ENCODE peak calls at places on chromosomes 4 and X, in five cellular contexts. One of them, this sample, is unnamed.

GRCh38 chr4:122003335-122003734 is 51.5 kb upstream of the TRPC3 start:
- DNase-seq in HepG2: peak; percentile 64
- DNase-seq in K562: peak; percentile 84
- DNase-seq in SK-N-SH: peak; percentile 60
- DNase-seq in GM12878: peak; percentile 11
- DNase-seq in this sample: no peak

GRCh38 chr4:34720563-34720962 is 1523.8 kb downstream of the ARAP2 start:
- DNase-seq in HepG2: peak; percentile 17
- DNase-seq in K562: no peak
- DNase-seq in SK-N-SH: peak; percentile 1
- DNase-seq in GM12878: no peak
- DNase-seq in this sample: peak; percentile 24

GRCh38 chrX:47481160-47481559 is 1.9 kb downstream of the ZNF41 start:
- DNase-seq in HepG2: no peak
- DNase-seq in K562: no peak
- DNase-seq in SK-N-SH: no peak
- DNase-seq in GM12878: no peak
- DNase-seq in this sample: no peak

GRCh38 chr4:176400816-176401461 is 81.2 kb downstream of the SPCS3 start:
- DNase-seq in HepG2: no peak
- DNase-seq in K562: no peak
- DNase-seq in SK-N-SH: no peak
- DNase-seq in GM12878: no peak
- DNase-seq in this sample: peak; percentile 78

GRCh38 chr4:76067652-76068286 is 6.7 kb upstream of the ART3 start:
- DNase-seq in HepG2: peak; percentile 60
- DNase-seq in K562: peak; percentile 50
- DNase-seq in SK-N-SH: peak; percentile 71
- DNase-seq in GM12878: no peak
- DNase-seq in this sample: peak; percentile 76

GRCh38 chrX:134388161-134389109 is 71.5 kb upstream of the HPRT1 start:
- DNase-seq in HepG2: no peak
- DNase-seq in K562: no peak
- DNase-seq in SK-N-SH: no peak
- DNase-seq in GM12878: peak; percentile 43
- DNase-seq in this sample: no peak

GRCh38 chrX:51795136-51795535 is 51.9 kb downstream of the GSPT2 start:
- DNase-seq in HepG2: no peak
- DNase-seq in K562: no peak
- DNase-seq in SK-N-SH: no peak
- DNase-seq in GM12878: no peak
- DNase-seq in this sample: no peak

GRCh38 chr4:143437937-143438336 is 75.6 kb upstream of the SMARCA5 start:
- DNase-seq in HepG2: no peak
- DNase-seq in K562: no peak
- DNase-seq in SK-N-SH: no peak
- DNase-seq in GM12878: no peak
- DNase-seq in this sample: no peak

GRCh38 chr4:11765849-11766453 is 337.3 kb upstream of the HS3ST1 start:
- DNase-seq in HepG2: peak; percentile 15
- DNase-seq in K562: peak; percentile 10
- DNase-seq in SK-N-SH: peak; percentile 26
- DNase-seq in GM12878: no peak
- DNase-seq in this sample: peak; percentile 37

GRCh38 chrX:154508346-154508745 is 7.7 kb downstream of the FAM3A start:
- DNase-seq in HepG2: no peak
- DNase-seq in K562: no peak
- DNase-seq in SK-N-SH: no peak
- DNase-seq in GM12878: no peak
- DNase-seq in this sample: no peak

GRCh38 chrX:91434351-91435168 is at the start of gene PABPC5:
- DNase-seq in HepG2: no peak
- DNase-seq in K562: no peak
- DNase-seq in SK-N-SH: peak; percentile 70
- DNase-seq in GM12878: no peak
- DNase-seq in this sample: peak; percentile 82

GRCh38 chr4:77047037-77047436 is 28.8 kb downstream of the CCNI start:
- DNase-seq in HepG2: peak; percentile 10
- DNase-seq in K562: peak; percentile 42
- DNase-seq in SK-N-SH: peak; percentile 14
- DNase-seq in GM12878: no peak
- DNase-seq in this sample: peak; percentile 44

GRCh38 chrX:9861711-9862110 is 75.5 kb downstream of the SHROOM2 start:
- DNase-seq in HepG2: peak; percentile 37
- DNase-seq in K562: no peak
- DNase-seq in SK-N-SH: no peak
- DNase-seq in GM12878: no peak
- DNase-seq in this sample: no peak

GRCh38 chr4:3201718-3202702 is 46.9 kb upstream of the MSANTD1 start:
- DNase-seq in HepG2: peak; percentile 53
- DNase-seq in K562: no peak
- DNase-seq in SK-N-SH: no peak
- DNase-seq in GM12878: peak; percentile 38
- DNase-seq in this sample: peak; percentile 69

GRCh38 chr4:187006189-187006618 is 282.5 kb upstream of the FAT1 start:
- DNase-seq in HepG2: no peak
- DNase-seq in K562: no peak
- DNase-seq in SK-N-SH: no peak
- DNase-seq in GM12878: no peak
- DNase-seq in this sample: peak; percentile 73

GRCh38 chrX:51496501-51497291 is at the start of gene NUDT11:
- DNase-seq in HepG2: no peak
- DNase-seq in K562: peak; percentile 41
- DNase-seq in SK-N-SH: peak; percentile 80
- DNase-seq in GM12878: no peak
- DNase-seq in this sample: peak; percentile 72

GRCh38 chr4:68817386-68817785 is 1.6 kb downstream of the UGT2B10 start:
- DNase-seq in HepG2: peak; percentile 39
- DNase-seq in K562: no peak
- DNase-seq in SK-N-SH: no peak
- DNase-seq in GM12878: no peak
- DNase-seq in this sample: no peak

GRCh38 chr4:163558539-163559044 is 64.1 kb downstream of the TMA16 start:
- DNase-seq in HepG2: no peak
- DNase-seq in K562: no peak
- DNase-seq in SK-N-SH: no peak
- DNase-seq in GM12878: no peak
- DNase-seq in this sample: no peak

GRCh38 chr4:187020681-187021080 is 297.0 kb upstream of the FAT1 start:
- DNase-seq in HepG2: no peak
- DNase-seq in K562: no peak
- DNase-seq in SK-N-SH: no peak
- DNase-seq in GM12878: no peak
- DNase-seq in this sample: no peak

GRCh38 chr4:133270021-133270570 is 121.0 kb downstream of the PCDH10 start:
- DNase-seq in HepG2: no peak
- DNase-seq in K562: no peak
- DNase-seq in SK-N-SH: no peak
- DNase-seq in GM12878: no peak
- DNase-seq in this sample: no peak

GRCh38 chr4:122921971-122922876 is at the start of gene NUDT6:
- DNase-seq in HepG2: peak; percentile 51
- DNase-seq in K562: peak; percentile 68
- DNase-seq in SK-N-SH: peak; percentile 79
- DNase-seq in GM12878: no peak
- DNase-seq in this sample: peak; percentile 69

GRCh38 chr4:141375855-141376254 is 155.2 kb downstream of the ZNF330 start:
- DNase-seq in HepG2: peak; percentile 17
- DNase-seq in K562: no peak
- DNase-seq in SK-N-SH: peak; percentile 17
- DNase-seq in GM12878: no peak
- DNase-seq in this sample: peak; percentile 93

GRCh38 chrX:20254712-20255299 is 11.9 kb downstream of the RPS6KA3 start:
- DNase-seq in HepG2: no peak
- DNase-seq in K562: no peak
- DNase-seq in SK-N-SH: no peak
- DNase-seq in GM12878: no peak
- DNase-seq in this sample: peak; percentile 71

GRCh38 chr4:37717575-37717974 is 31.4 kb upstream of the RELL1 start:
- DNase-seq in HepG2: no peak
- DNase-seq in K562: no peak
- DNase-seq in SK-N-SH: no peak
- DNase-seq in GM12878: no peak
- DNase-seq in this sample: peak; percentile 92

GRCh38 chr4:48021086-48021485 is 4.5 kb downstream of the NIPAL1 start:
- DNase-seq in HepG2: no peak
- DNase-seq in K562: no peak
- DNase-seq in SK-N-SH: no peak
- DNase-seq in GM12878: no peak
- DNase-seq in this sample: no peak

GRCh38 chr4:74044676-74045075 is 6.2 kb upstream of the CXCL3 start:
- DNase-seq in HepG2: no peak
- DNase-seq in K562: no peak
- DNase-seq in SK-N-SH: no peak
- DNase-seq in GM12878: no peak
- DNase-seq in this sample: peak; percentile 59

GRCh38 chr4:147840846-147841732 is 109.2 kb downstream of the ARHGAP10 start:
- DNase-seq in HepG2: no peak
- DNase-seq in K562: no peak
- DNase-seq in SK-N-SH: no peak
- DNase-seq in GM12878: peak; percentile 31
- DNase-seq in this sample: no peak

GRCh38 chr4:65063601-65064000 is 606.7 kb downstream of the EPHA5 start:
- DNase-seq in HepG2: no peak
- DNase-seq in K562: no peak
- DNase-seq in SK-N-SH: no peak
- DNase-seq in GM12878: no peak
- DNase-seq in this sample: no peak

GRCh38 chr4:71978192-71978845 is 53.5 kb upstream of the NPFFR2 start:
- DNase-seq in HepG2: no peak
- DNase-seq in K562: no peak
- DNase-seq in SK-N-SH: no peak
- DNase-seq in GM12878: no peak
- DNase-seq in this sample: no peak

GRCh38 chrX:122517781-122518180 is 666.3 kb upstream of the GRIA3 start:
- DNase-seq in HepG2: no peak
- DNase-seq in K562: no peak
- DNase-seq in SK-N-SH: no peak
- DNase-seq in GM12878: no peak
- DNase-seq in this sample: peak; percentile 4
- TF ChIP-seq RFX5 in HepG2: no peak
- TF ChIP-seq RFX5 in K562: no peak
- TF ChIP-seq RFX5 in SK-N-SH: no peak
- TF ChIP-seq RFX5 in GM12878: no peak
- TF ChIP-seq RFX5 in this sample: no peak

GRCh38 chr4:118909173-118909956 is 20.7 kb downstream of the SYNPO2 start:
- DNase-seq in HepG2: no peak
- DNase-seq in K562: no peak
- DNase-seq in SK-N-SH: no peak
- DNase-seq in GM12878: no peak
- DNase-seq in this sample: no peak

GRCh38 chr4:118911162-118911791 is 22.6 kb downstream of the SYNPO2 start:
- DNase-seq in HepG2: no peak
- DNase-seq in K562: no peak
- DNase-seq in SK-N-SH: no peak
- DNase-seq in GM12878: no peak
- DNase-seq in this sample: peak; percentile 78

GRCh38 chr4:118905546-118905945 is 16.9 kb downstream of the SYNPO2 start:
- DNase-seq in HepG2: no peak
- DNase-seq in K562: no peak
- DNase-seq in SK-N-SH: no peak
- DNase-seq in GM12878: no peak
- DNase-seq in this sample: peak; percentile 57

GRCh38 chr4:118915468-118915867 is 26.8 kb downstream of the SYNPO2 start:
- DNase-seq in HepG2: no peak
- DNase-seq in K562: no peak
- DNase-seq in SK-N-SH: no peak
- DNase-seq in GM12878: no peak
- DNase-seq in this sample: no peak

DNA sequence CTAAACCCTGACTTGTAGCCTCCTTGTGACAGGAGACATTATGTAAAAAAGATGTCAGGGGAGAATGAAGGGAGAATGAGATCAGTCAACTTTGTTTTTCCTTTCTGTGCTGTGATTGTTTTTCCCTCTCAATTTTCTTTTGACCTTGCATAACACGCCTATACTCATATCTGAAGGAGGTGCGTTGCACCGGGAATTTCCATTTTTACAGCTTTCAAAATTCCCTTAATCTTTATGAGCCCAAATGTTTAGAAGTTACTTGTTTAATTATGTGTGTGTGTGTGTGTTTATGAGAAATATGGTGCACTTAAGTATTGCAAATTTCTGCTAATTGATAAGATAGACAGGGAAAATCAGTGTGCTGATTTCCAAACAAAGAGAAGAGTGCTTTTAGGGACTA is 21.6 kb downstream of the SYNPO2 start:
- DNase-seq in HepG2: no peak
- DNase-seq in K562: no peak
- DNase-seq in SK-N-SH: no peak
- DNase-seq in GM12878: no peak
- DNase-seq in this sample: peak; percentile 16
- H2AFZ ChIP-seq in HepG2: no peak overlapping the region
- H2AFZ ChIP-seq in K562: no peak overlapping the region
- H2AFZ ChIP-seq in SK-N-SH: peak overlapping the region; percentile 62
- H2AFZ ChIP-seq in GM12878: no peak overlapping the region
- H2AFZ ChIP-seq in this sample: no peak overlapping the region

GRCh38 chr4:55004831-55005230 is 120.6 kb downstream of the KDR start:
- DNase-seq in HepG2: no peak
- DNase-seq in K562: no peak
- DNase-seq in SK-N-SH: no peak
- DNase-seq in GM12878: no peak
- DNase-seq in this sample: no peak
- TF ChIP-seq RAD21 in HepG2: no peak
- TF ChIP-seq RAD21 in K562: no peak
- TF ChIP-seq RAD21 in SK-N-SH: no peak
- TF ChIP-seq RAD21 in GM12878: no peak
- TF ChIP-seq RAD21 in this sample: no peak

GRCh38 chr4:116015062-116015461 is 901.6 kb upstream of the NDST4 start:
- DNase-seq in HepG2: no peak
- DNase-seq in K562: no peak
- DNase-seq in SK-N-SH: no peak
- DNase-seq in GM12878: no peak
- DNase-seq in this sample: no peak

GRCh38 chr4:116018831-116019230 is 905.4 kb upstream of the NDST4 start:
- DNase-seq in HepG2: no peak
- DNase-seq in K562: no peak
- DNase-seq in SK-N-SH: no peak
- DNase-seq in GM12878: no peak
- DNase-seq in this sample: no peak

GRCh38 chr4:116015549-116015948 is 902.1 kb upstream of the NDST4 start:
- DNase-seq in HepG2: no peak
- DNase-seq in K562: no peak
- DNase-seq in SK-N-SH: no peak
- DNase-seq in GM12878: no peak
- DNase-seq in this sample: no peak

GRCh38 chr4:116020141-116020722 is 906.8 kb upstream of the NDST4 start:
- DNase-seq in HepG2: no peak
- DNase-seq in K562: no peak
- DNase-seq in SK-N-SH: no peak
- DNase-seq in GM12878: no peak
- DNase-seq in this sample: no peak

DNA sequence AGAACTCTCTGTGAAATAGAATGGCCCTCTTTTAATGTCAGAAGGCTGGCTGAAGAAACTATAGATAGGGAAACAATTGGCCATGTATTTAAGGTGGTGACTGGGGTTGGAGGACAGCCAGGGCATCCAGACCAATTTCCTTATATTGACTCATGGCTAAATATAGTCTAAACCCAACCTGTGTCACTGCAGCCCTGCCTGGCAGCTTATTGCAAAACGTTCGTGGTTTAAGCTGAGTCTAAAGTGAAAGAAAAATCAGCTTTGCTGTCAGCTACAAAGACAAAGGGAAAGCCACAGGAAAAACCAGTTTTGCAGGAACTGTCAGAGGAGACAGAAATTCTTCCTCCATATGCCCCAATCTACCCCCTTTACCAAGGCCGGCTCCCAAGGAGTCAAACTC is 902.8 kb upstream of the NDST4 start:
- DNase-seq in HepG2: no peak
- DNase-seq in K562: no peak
- DNase-seq in SK-N-SH: no peak
- DNase-seq in GM12878: no peak
- DNase-seq in this sample: peak; percentile 44
- TF ChIP-seq RFX5 in HepG2: no peak
- TF ChIP-seq RFX5 in K562: no peak
- TF ChIP-seq RFX5 in SK-N-SH: no peak
- TF ChIP-seq RFX5 in GM12878: no peak
- TF ChIP-seq RFX5 in this sample: no peak

This sample was measured in IMR-90.